ENCODE peak calls at places on chromosomes 13 and 19, in four cellular contexts. A is spleen; M is foreskin fibroblast; G is CD4-positive, alpha-beta memory T cell. I is an unnamed sample.

GRCh38 chr13:40385858-40386180 is 280.6 kb downstream of the FOXO1 start:
- DNase-seq in A (no peak), M (no peak), G (no peak), I (no peak)

GRCh38 chr13:75312884-75313520 is 169.0 kb downstream of the TBC1D4 start:
- DNase-seq in G (no peak), M (no peak), A (no peak), I (no peak)

GRCh38 chr19:48145596-48146254 is 24.4 kb downstream of the LIG1 start:
- DNase-seq in A (no peak), G (no peak), M (no peak), I (no peak)

GRCh38 chr13:39552233-39552632 is 50.8 kb downstream of the LHFPL6 start:
- DNase-seq in G (no peak), M (no peak), A (no peak), I (no peak)

GRCh38 chr13:48530833-48531232 is 2.0 kb downstream of the RCBTB2 start:
- DNase-seq in A (no peak), G (no peak), M (no peak), I (no peak)

GRCh38 chr13:72004236-72004635 is 137.2 kb upstream of the DACH1 start:
- DNase-seq in A (no peak), G (no peak), M (no peak), I (no peak)

GRCh38 chr13:60759499-60759898 is 362.5 kb downstream of the TDRD3 start:
- DNase-seq in A (no peak), G (no peak), M (no peak), I (no peak)

GRCh38 chr13:48155850-48156249 is 60.9 kb upstream of the MED4 start:
- DNase-seq in M (peak; percentile 3), G (peak; percentile 69), A (no peak), I (peak; percentile 79)

GRCh38 chr19:44521370-44521769 is 8.1 kb downstream of the CEACAM20 start:
- DNase-seq in G (no peak), M (no peak), A (no peak), I (no peak)

GRCh38 chr19:44824758-44825157 is 15.9 kb downstream of the BCAM start:
- DNase-seq in M (no peak), A (no peak), G (no peak), I (no peak)

GRCh38 chr13:39864221-39864620 is 208.8 kb downstream of the COG6 start:
- DNase-seq in M (no peak), A (no peak), G (no peak), I (no peak)

GRCh38 chr13:80469841-80470378 is 129.0 kb upstream of the SPRY2 start:
- DNase-seq in G (no peak), M (peak; percentile 96), A (no peak), I (peak; percentile 83)

GRCh38 chr19:400976-401835 is 7.7 kb downstream of the C2CD4C start:
- DNase-seq in A (peak; percentile 51), M (no peak), G (no peak), I (no peak)

GRCh38 chr19:35995655-35995993 is 636 bp downstream of the SDHAF1 start:
- DNase-seq in G (no peak), A (peak; percentile 85), M (no peak), I (peak; percentile 34)

DNA sequence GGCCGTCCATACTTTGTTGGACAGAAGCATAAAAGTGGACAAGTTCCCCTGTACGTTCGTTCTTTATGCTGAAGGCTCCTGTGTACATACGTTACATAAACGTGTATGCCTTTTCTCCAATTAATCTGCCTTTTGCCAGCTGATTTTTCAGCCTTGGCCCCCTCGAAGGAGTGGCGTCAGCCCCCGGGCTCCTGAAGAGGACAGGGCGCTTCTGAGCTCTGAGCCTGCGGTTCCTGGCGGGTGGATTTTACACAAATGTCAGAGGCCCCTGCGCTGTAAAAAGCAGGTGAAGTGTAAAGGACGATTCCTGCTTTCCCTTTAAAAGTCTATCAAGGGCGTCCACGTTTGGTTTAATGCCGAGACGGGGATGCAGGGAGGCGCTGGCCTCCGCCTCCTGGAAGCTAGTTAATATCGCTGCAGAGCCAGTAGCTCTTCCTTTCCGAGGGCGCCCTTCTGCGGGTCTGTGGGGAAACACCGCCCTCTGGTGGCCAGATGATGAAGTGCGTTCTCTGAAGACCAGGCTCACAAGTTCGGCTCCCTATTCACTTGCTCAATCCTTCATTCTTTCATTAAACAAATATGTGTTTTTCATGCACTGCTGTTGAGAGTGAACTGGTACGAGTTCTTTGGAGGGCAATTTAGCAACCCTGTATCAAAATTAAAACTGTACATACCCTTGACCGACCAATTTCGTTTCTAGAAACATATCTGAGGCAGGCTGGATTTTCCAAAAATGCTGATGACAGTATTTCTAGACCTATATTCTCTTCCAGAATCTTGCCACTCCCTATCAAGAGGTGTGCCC is 62.0 kb downstream of the GPR12 start:
- DNase-seq in G (peak; percentile 74), A (peak; percentile 92), M (peak; percentile 80), I (peak; percentile 85)
- H3K4me3 ChIP-seq in G (no peak overlapping the region), A (no peak overlapping the region), M (peak overlapping the region; percentile 36), I (peak overlapping the region; percentile 29)

DNA sequence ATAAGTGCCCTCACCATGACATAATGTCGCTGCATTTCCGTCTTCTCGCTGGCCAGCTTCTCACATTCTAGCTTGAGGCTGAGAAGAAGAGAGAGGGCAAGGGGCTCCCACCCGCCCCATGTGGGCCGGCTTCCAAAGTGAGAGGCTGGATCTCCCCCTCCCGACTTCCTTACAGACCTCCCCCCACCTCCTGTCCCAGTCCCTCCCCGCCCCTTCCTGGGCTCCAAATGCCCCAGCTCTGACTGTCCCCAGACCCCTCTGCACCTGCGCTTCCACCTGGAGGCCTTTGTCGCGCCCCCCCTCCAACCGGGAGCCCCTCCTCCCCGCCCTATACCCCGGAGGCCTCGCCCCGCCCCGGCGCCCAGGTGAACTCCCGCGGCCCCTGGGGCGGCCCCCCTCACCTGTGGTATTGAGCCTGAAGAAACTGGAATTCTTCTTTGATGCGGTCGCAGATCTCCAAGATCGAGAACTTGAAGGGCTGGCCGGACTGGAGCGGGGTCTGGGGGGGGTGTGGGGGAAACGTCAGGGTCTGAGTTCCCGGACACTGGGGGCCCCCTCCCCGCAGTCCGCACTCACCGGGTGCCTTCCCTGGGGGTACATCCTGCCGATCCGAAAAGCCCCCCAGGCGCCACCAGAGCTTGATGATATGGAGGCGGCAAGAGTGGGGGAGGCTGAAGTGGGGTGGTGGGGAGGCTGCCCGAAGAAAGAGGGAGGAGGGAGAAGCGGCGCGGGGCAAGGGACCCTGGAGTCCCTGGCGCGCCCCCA is 593 bp downstream of the TLE2 start:
- DNase-seq in M (no peak), G (no peak), A (no peak), I (no peak)
- H3K4me3 ChIP-seq in M (peak overlapping the region; percentile 21), G (peak overlapping the region; percentile 41), A (peak overlapping the region; percentile 47), I (peak overlapping the region; percentile 68)

DNA sequence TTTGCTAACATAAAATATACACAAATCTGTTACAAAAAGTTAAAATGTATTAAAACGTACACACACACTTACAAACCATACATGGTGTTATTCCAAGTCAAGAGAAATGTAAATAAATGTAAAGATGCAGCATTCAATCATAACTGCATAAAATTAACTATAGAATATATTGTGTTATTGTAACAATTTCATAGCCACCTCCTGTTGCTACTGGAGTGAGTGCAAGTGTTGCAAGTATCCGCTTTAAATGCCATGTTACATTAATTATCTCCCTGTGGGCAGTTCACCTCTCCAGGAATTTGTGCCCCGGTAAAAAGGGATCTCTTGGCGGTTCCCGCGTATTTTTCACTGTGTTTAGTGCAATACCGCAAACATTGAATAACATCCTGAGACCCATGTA is 3.5 kb upstream of the INSR start:
- DNase-seq in A (no peak), G (no peak), M (no peak), I (no peak)
- H3K4me3 ChIP-seq in A (no peak overlapping the region), G (no peak overlapping the region), M (no peak overlapping the region), I (no peak overlapping the region)

GRCh38 chr19:17826508-17827056 is 5.3 kb upstream of the INSL3 start:
- DNase-seq in A (no peak), M (no peak), G (no peak), I (no peak)

GRCh38 chr19:17831419-17831888 is 10.1 kb upstream of the INSL3 start:
- DNase-seq in M (no peak), A (no peak), G (no peak), I (no peak)

GRCh38 chr19:17832443-17833208 is 11.3 kb upstream of the INSL3 start:
- DNase-seq in M (no peak), G (no peak), A (no peak), I (no peak)

GRCh38 chr19:17830567-17831418 is 9.5 kb upstream of the INSL3 start:
- DNase-seq in A (no peak), M (peak; percentile 51), G (peak; percentile 27), I (peak; percentile 28)

DNA sequence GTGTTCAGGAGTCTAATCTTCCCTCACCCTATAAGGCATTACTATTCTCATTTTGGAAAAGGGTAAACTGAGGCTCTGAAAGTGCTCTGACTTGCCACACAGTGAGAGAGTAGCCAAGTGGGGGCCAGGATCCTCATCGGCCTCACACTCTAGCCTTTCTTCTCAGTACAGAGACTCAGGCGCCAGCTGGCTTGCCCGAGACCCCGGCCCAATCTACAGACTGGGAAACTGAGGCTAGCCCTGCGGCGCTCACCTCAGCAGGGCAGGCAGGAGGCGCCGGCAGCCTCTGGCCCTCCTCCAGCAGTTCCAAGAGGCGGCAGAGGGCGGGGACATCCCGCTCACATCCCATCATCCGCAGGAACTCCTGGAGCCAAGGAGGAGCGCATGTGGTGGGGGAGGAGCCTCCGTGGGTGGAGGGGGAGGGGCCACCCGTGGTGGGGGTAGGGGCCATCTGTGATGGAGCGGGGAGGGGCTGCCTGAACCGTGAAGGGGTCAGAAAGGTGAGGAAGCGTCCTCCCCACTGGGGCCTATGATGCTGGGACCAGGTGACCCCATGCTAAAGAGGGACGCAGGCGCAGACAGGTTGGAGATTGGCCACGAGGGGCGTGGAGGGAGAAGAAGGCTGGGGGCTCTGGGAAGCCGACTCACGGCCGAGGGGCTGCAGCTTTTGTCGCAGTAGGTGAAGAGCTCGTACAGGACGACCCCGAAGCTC is 8.7 kb upstream of the INSL3 start:
- DNase-seq in A (no peak), G (no peak), M (peak; percentile 43), I (no peak)
- H3K4me3 ChIP-seq in A (no peak overlapping the region), G (no peak overlapping the region), M (peak overlapping the region; percentile 33), I (no peak overlapping the region)